ENCODE peak calls at places on chromosome 10, in four cellular contexts. E is AG04449, G is hepatocyte, H is GM23338. P is an unnamed sample.

GRCh38 chr10:124092270-124093075 is 925 bp downstream of the CHST15 start:
- DNase-seq in E (no peak), G (peak), H (peak), P (peak)

GRCh38 chr10:101961591-101962498 is 94.1 kb downstream of the ARMH3 start:
- DNase-seq in E (no peak), G (peak), H (no peak), P (no peak)

GRCh38 chr10:46328853-46329689 is 42.3 kb downstream of the ANTXRL start:
- DNase-seq in E (no peak), G (no peak), H (no peak), P (no peak)

GRCh38 chr10:48253970-48254657 is 20.4 kb downstream of the FRMPD2 start:
- DNase-seq in E (peak), G (no peak), H (no peak), P (no peak)

GRCh38 chr10:5744849-5745248 is 60.2 kb downstream of the TASOR2 start:
- DNase-seq in E (no peak), G (no peak), H (no peak), P (no peak)

GRCh38 chr10:119496282-119496681 is 46.2 kb downstream of the RGS10 start:
- DNase-seq in E (no peak), G (no peak), H (no peak), P (no peak)

GRCh38 chr10:112026438-112026837 is 157.1 kb downstream of the GPAM start:
- DNase-seq in E (no peak), G (no peak), H (peak), P (no peak)

GRCh38 chr10:86288695-86289576 is 77.7 kb downstream of the GRID1 start:
- DNase-seq in E (no peak), G (no peak), H (no peak), P (no peak)

GRCh38 chr10:5165738-5166137 is 19.2 kb downstream of the AKR1C8 start:
- DNase-seq in E (no peak), G (no peak), H (peak), P (no peak)

GRCh38 chr10:123326674-123327073 is 172.5 kb downstream of the BUB3 start:
- DNase-seq in E (no peak), G (no peak), H (no peak), P (no peak)

GRCh38 chr10:66307826-66308225 is 618.0 kb upstream of the LRRTM3 start:
- DNase-seq in E (no peak), G (no peak), H (peak), P (no peak)

GRCh38 chr10:128885573-128886555 is 581.2 kb upstream of the MGMT start:
- DNase-seq in E (no peak), G (no peak), H (no peak), P (no peak)

GRCh38 chr10:23868121-23868520 is 340.8 kb upstream of the KIAA1217 start:
- DNase-seq in E (no peak), G (no peak), H (no peak), P (no peak)

GRCh38 chr10:97923476-97923875 is 73.8 kb downstream of the GOLGA7B start:
- DNase-seq in E (no peak), G (no peak), H (no peak), P (no peak)

GRCh38 chr10:14782691-14783363 is 8.1 kb upstream of the FAM107B start:
- DNase-seq in E (no peak), G (peak), H (no peak), P (no peak)

GRCh38 chr10:130933008-130933390 is 378.5 kb downstream of the TCERG1L start:
- DNase-seq in E (no peak), G (no peak), H (no peak), P (no peak)

GRCh38 chr10:130934333-130935035 is 377.0 kb downstream of the TCERG1L start:
- DNase-seq in E (no peak), G (peak), H (peak), P (peak)

GRCh38 chr10:130936844-130937243 is 374.7 kb downstream of the TCERG1L start:
- DNase-seq in E (no peak), G (peak), H (no peak), P (no peak)

GRCh38 chr10:130935897-130936550 is 375.5 kb downstream of the TCERG1L start:
- DNase-seq in E (no peak), G (no peak), H (no peak), P (no peak)

DNA sequence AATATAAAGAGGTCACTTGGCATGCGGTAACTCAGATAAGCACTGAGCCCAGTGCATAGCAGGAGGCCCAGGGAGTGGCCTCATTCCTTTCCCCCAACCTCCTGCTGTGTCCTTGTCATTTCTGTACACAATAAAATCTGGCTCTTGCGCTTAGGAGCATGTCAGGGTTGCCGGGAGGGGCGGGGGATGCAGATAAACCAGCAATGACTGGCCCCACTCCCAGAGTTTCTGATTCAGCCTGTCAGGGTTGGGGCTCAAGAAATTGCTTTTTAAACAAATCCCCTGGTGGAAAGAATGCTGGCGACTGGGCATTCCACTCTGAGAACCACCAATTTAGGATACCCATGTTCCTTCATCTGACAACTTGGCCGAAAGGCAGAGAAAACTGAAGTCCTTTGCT is 376.5 kb downstream of the TCERG1L start:
- DNase-seq in E (no peak), G (peak), H (peak), P (no peak)
- TF ChIP-seq CTCF in E (no peak), G (peak), H (no peak), P (peak)

GRCh38 chr10:71830726-71831125 is 20.3 kb downstream of the PSAP start:
- DNase-seq in E (no peak), G (no peak), H (no peak), P (no peak)

GRCh38 chr10:71832967-71833366 is 18.1 kb downstream of the PSAP start:
- DNase-seq in E (no peak), G (no peak), H (no peak), P (no peak)

GRCh38 chr10:71833451-71834342 is 17.4 kb downstream of the PSAP start:
- DNase-seq in E (no peak), G (no peak), H (no peak), P (no peak)

GRCh38 chr10:71834343-71834674 is 16.7 kb downstream of the PSAP start:
- DNase-seq in E (no peak), G (no peak), H (no peak), P (no peak)

GRCh38 chr10:71831646-71832552 is 19.2 kb downstream of the PSAP start:
- DNase-seq in E (no peak), G (no peak), H (no peak), P (no peak)
- TF ChIP-seq CTCF in E (no peak), G (no peak), H (no peak), P (no peak)

DNA sequence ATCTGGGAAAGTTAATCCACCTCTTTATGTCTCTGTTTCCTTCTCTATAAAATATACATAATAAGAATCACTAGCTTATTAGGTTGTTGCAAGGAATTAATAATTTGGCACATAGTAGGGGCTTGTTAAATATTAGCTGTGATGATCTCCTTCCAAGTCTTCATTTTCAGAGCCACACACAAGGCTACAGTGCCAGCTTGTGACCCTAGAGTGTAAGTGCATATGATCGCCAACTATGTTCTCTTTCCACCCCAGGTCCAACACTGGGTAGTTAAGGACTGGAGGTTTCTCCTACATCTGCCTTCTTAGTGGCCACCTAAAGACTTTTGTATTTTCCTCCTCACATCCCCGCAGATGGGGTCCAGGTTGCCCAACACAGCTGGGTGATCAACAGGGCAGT is 17.9 kb upstream of the ACSM6 start:
- DNase-seq in E (no peak), G (no peak), H (no peak), P (no peak)
- TF ChIP-seq CTCF in E (no peak), G (no peak), H (peak), P (no peak)

GRCh38 chr10:20486791-20487190 is 410.3 kb downstream of the NEBL start:
- DNase-seq in E (no peak), G (no peak), H (no peak), P (no peak)

GRCh38 chr10:20489961-20490360 is 407.1 kb downstream of the NEBL start:
- DNase-seq in E (no peak), G (no peak), H (no peak), P (no peak)

GRCh38 chr10:20494474-20494873 is 402.6 kb downstream of the NEBL start:
- DNase-seq in E (no peak), G (no peak), H (no peak), P (no peak)

DNA sequence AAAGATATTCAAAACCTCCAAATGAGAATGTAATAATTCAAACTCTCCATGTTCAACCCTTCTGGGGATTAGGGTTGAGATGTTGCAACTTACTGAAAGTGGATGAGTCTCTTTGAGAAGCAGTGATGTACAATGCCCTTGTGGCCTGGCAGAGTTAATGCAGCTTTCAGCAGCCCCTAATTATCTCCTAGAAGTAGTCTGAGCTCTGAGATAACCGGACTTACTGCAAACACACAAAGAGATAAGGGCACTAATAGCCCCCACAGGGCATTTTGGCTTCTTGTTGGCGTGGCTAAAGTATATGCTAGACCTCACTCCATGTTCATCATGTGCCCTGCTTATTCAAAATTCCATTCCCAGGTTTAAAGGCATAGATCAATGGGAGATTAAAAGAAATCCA is 404.7 kb downstream of the NEBL start:
- DNase-seq in E (no peak), G (peak), H (peak), P (no peak)
- TF ChIP-seq CTCF in E (no peak), G (peak), H (peak), P (peak)

DNA sequence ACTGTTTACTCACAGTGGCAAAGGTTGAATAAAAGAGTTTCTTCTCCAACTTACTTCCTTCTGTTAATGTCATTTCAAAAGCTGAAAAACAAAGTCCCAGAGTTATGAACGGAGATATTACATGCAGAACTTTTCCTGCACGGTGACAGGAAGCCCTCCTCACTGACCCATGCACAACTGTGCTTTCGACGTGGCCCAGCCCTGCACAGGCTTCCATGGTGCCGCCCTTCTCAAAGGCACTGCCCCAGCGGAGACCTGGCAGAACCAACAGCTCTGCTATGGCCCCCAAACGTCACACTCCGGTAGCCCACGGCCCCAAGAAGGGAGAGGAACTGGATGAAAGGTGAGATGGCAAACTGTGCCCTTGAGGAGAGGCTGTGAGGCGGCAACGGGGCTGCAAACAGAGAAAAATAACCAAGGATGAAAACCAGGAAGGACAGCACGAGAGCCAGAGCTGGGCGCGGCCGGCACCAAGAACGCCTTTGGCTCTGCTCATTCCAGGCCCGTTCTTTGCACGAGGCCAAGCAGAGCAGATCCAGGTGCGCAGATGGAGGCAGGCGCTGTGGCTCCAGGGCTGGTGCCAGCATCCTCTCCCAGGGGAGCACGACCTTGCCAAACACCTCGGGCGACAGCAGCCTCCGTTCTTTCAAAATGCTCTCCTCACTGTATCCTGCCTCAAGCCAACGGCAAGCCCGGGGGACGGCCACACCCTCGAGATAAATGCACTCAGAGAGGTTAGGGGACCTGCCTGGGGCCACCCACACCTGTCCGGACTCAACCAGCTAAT is 7.0 kb upstream of the FUOM start:
- DNase-seq in E (no peak), G (no peak), H (no peak), P (no peak)
- TF ChIP-seq CTCF in E (no peak), G (no peak), H (no peak), P (no peak)

DNA sequence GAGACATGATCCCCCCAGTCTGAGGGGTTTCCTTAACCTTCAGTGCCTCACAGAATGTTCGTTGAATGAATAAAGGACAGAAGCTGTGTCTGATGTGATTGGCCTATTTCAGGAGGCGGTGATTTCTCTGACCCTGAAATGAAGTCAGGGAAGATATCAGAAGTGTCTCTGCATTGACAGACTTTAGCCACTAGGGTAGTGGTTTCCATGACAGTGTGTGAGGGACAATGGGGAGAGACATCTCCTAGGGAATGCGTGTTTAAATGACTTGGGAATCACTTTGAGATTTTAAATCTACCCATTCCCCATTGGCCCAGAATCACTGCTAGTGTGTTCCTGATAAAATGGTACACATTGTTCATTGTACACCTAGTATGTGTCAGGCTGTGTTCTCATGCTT is 132.0 kb downstream of the CFAP58 start:
- DNase-seq in E (no peak), G (no peak), H (peak), P (no peak)
- TF ChIP-seq CTCF in E (no peak), G (no peak), H (peak), P (peak)

P was measured in progenitor cell of endocrine pancreas.